ENCODE peak calls at places on chromosomes 7 and 10, in nine cellular contexts. Y is amniotic stem cell, A is mammary epithelial cell, C is NCI-H345, M is Calu3, J is T-cell, T is NCI-H2081, L is nucleus accumbens, H is Right ventricle myocardium inferior. U is an unnamed sample.

GRCh38 chr10:29896053-29896452 is 163.3 kb downstream of the JCAD start:
- DNase-seq in Y (no peak), A (no peak), C (no peak), M (no peak), J (no peak), T (no peak), L (no peak), H (no peak), U (no peak)

GRCh38 chr7:54827719-54828118 is 68.7 kb upstream of the SEC61G start:
- DNase-seq in Y (no peak), A (no peak), C (no peak), M (no peak), J (no peak), T (no peak), L (no peak), H (no peak), U (no peak)

GRCh38 chr10:70921285-70921684 is 32.9 kb upstream of the PCBD1 start:
- DNase-seq in Y (no peak), A (no peak), C (no peak), M (no peak), J (no peak), T (no peak), L (no peak), H (no peak), U (no peak)

GRCh38 chr10:127977368-127978009 is 70.6 kb downstream of the PTPRE start:
- DNase-seq in Y (no peak), A (peak; percentile 81), C (no peak), M (peak; percentile 36), J (no peak), T (no peak), L (no peak), H (peak; percentile 85), U (no peak)

GRCh38 chr10:73263948-73264347 is 11.5 kb upstream of the MRPS16 start:
- DNase-seq in Y (no peak), A (peak; percentile 23), C (no peak), M (no peak), J (no peak), T (peak; percentile 1), L (no peak), H (no peak), U (no peak)

GRCh38 chr7:1981878-1982230 is 250.9 kb downstream of the MAD1L1 start:
- DNase-seq in Y (no peak), A (no peak), C (no peak), M (no peak), J (no peak), T (no peak), L (no peak), H (peak; percentile 65), U (no peak)

GRCh38 chr7:118777308-118777707 is 552.8 kb downstream of the ANKRD7 start:
- DNase-seq in Y (no peak), A (no peak), C (no peak), M (no peak), J (no peak), T (no peak), L (no peak), H (no peak), U (no peak)

GRCh38 chr7:127557803-127558202 is 27.6 kb downstream of the GCC1 start:
- DNase-seq in Y (no peak), A (no peak), C (no peak), M (no peak), J (no peak), T (no peak), L (no peak), H (no peak), U (no peak)

GRCh38 chr7:74525140-74525539 is 71.4 kb downstream of the GTF2IRD1 start:
- DNase-seq in Y (no peak), A (no peak), C (no peak), M (no peak), J (no peak), T (no peak), L (no peak), H (no peak), U (no peak)

GRCh38 chr7:139762886-139763285 is 14.9 kb downstream of the HIPK2 start:
- DNase-seq in Y (no peak), A (no peak), C (no peak), M (no peak), J (no peak), T (no peak), L (no peak), H (no peak), U (no peak)

GRCh38 chr7:4430227-4430626 is 251.9 kb upstream of the FOXK1 start:
- DNase-seq in Y (no peak), A (no peak), C (no peak), M (no peak), J (no peak), T (no peak), L (no peak), H (no peak), U (no peak)

GRCh38 chr7:55111007-55111406 is 92.2 kb downstream of the EGFR start:
- DNase-seq in Y (no peak), A (peak; percentile 85), C (no peak), M (no peak), J (no peak), T (no peak), L (no peak), H (no peak), U (no peak)

GRCh38 chr7:117229350-117229749 is 93.5 kb downstream of the WNT2 start:
- DNase-seq in Y (no peak), A (no peak), C (no peak), M (no peak), J (no peak), T (no peak), L (no peak), H (no peak), U (no peak)

U was measured in NCI-H774.